ENCODE peak calls at places on chromosomes 4 and X, in nine cellular contexts. Z is mammary epithelial cell; E is pons; S is NAMALWA; U is head of caudate nucleus; H is activated naive CD4-positive, alpha-beta T cell treated with anti-CD3 and anti-CD28 coated beads, Interleukin-2, amount 10 ng/mL, durations not matched to agents 7 days and 5 days; O is T-helper 2 cell; Q is memory B cell; W is NCI-H2081 treated with DMSO at 0.1 percent for 48 hours. M is an unnamed sample.

GRCh38 chr4:8311096-8312068 is 41.8 kb downstream of the HTRA3 start:
- DNase-seq in Z (no peak), E (no peak), S (no peak), U (no peak), H (no peak), O (no peak), Q (no peak), W (no peak), M (no peak)

GRCh38 chr4:120843840-120844527 is 78.5 kb downstream of the PRDM5 start:
- DNase-seq in Z (no peak), E (peak; percentile 14), S (peak; percentile 14), U (no peak), H (no peak), O (no peak), Q (no peak), W (no peak), M (peak; percentile 54)

GRCh38 chrX:140918398-140919043 is 83.9 kb upstream of the SPANXB1 start:
- DNase-seq in Z (peak; percentile 49), E (peak; percentile 50), S (peak; percentile 92), U (peak; percentile 20), H (peak; percentile 45), O (no peak), Q (peak; percentile 33), W (no peak), M (peak; percentile 38)

GRCh38 chr4:3257691-3258482 is 8.9 kb downstream of the MSANTD1 start:
- DNase-seq in Z (peak; percentile 46), E (no peak), S (peak; percentile 73), U (peak; percentile 9), H (peak; percentile 12), O (no peak), Q (peak; percentile 27), W (no peak), M (no peak)

GRCh38 chr4:150216725-150217124 is 138.5 kb downstream of the DCLK2 start:
- DNase-seq in Z (no peak), E (peak; percentile 97), S (no peak), U (peak; percentile 44), H (no peak), O (no peak), Q (no peak), W (no peak), M (no peak)

GRCh38 chrX:68835104-68835442 is 6.3 kb downstream of the EFNB1 start:
- DNase-seq in Z (no peak), E (no peak), S (no peak), U (no peak), H (no peak), O (no peak), Q (no peak), W (no peak), M (no peak)

GRCh38 chr4:140851032-140851636 is 94.9 kb upstream of the TBC1D9 start:
- DNase-seq in Z (peak; percentile 45), E (peak; percentile 79), S (peak; percentile 84), U (no peak), H (peak; percentile 32), O (no peak), Q (peak; percentile 56), W (no peak), M (peak; percentile 69)

GRCh38 chr4:121794505-121795192 is 6.5 kb upstream of the EXOSC9 start:
- DNase-seq in Z (no peak), E (no peak), S (no peak), U (no peak), H (no peak), O (no peak), Q (no peak), W (no peak), M (no peak)

GRCh38 chr4:123783936-123784335 is 387.3 kb downstream of the SPRY1 start:
- DNase-seq in Z (no peak), E (no peak), S (no peak), U (no peak), H (no peak), O (no peak), Q (no peak), W (no peak), M (no peak)

GRCh38 chr4:136917312-136918110 is 614.8 kb downstream of the PCDH18 start:
- DNase-seq in Z (no peak), E (no peak), S (no peak), U (no peak), H (no peak), O (no peak), Q (no peak), W (no peak), M (no peak)

GRCh38 chr4:7960790-7961655 is 21.4 kb upstream of the AFAP1 start:
- DNase-seq in Z (peak; percentile 98), E (peak; percentile 73), S (peak; percentile 23), U (no peak), H (peak; percentile 71), O (peak; percentile 64), Q (no peak), W (no peak), M (no peak)

GRCh38 chr4:10013722-10014121 is 7.6 kb downstream of the SLC2A9 start:
- DNase-seq in Z (peak; percentile 43), E (no peak), S (peak; percentile 57), U (peak; percentile 51), H (peak; percentile 71), O (no peak), Q (no peak), W (no peak), M (peak; percentile 71)

GRCh38 chrX:1657367-1658082 is 42.7 kb downstream of the ASMT start:
- DNase-seq in Z (peak; percentile 82), E (peak; percentile 34), S (no peak), U (no peak), H (peak; percentile 71), O (no peak), Q (peak; percentile 25), W (no peak), M (no peak)

GRCh38 chr4:24831637-24832036 is 36.3 kb downstream of the SOD3 start:
- DNase-seq in Z (no peak), E (no peak), S (no peak), U (no peak), H (no peak), O (no peak), Q (no peak), W (no peak), M (no peak)

GRCh38 chrX:7987160-7987992 is 60.2 kb upstream of the PNPLA4 start:
- DNase-seq in Z (peak; percentile 32), E (no peak), S (no peak), U (no peak), H (no peak), O (no peak), Q (no peak), W (no peak), M (no peak)

GRCh38 chr4:21856301-21856700 is 92.3 kb downstream of the KCNIP4 start:
- DNase-seq in Z (no peak), E (no peak), S (no peak), U (no peak), H (no peak), O (no peak), Q (no peak), W (no peak), M (no peak)

GRCh38 chr4:10622728-10623127 is 61.8 kb downstream of the CLNK start:
- DNase-seq in Z (no peak), E (no peak), S (peak; percentile 34), U (no peak), H (no peak), O (no peak), Q (no peak), W (no peak), M (peak; percentile 19)

GRCh38 chr4:108742451-108742850 is 20.4 kb downstream of the ETNPPL start:
- DNase-seq in Z (no peak), E (peak; percentile 42), S (no peak), U (no peak), H (no peak), O (no peak), Q (no peak), W (no peak), M (no peak)